ENCODE peak calls at places on chromosomes 4 and X, in four cellular contexts. One of them, this sample, is unnamed.

GRCh38 chrX:50081282-50081955 is 119.4 kb downstream of the AKAP4 start:
- DNase-seq in NCI-H1092: peak
- DNase-seq in AG10803: peak
- DNase-seq in sciatic nerve: no peak
- DNase-seq in this sample: no peak

GRCh38 chr4:25290490-25291067 is 22.0 kb upstream of the ZCCHC4 start:
- DNase-seq in NCI-H1092: no peak
- DNase-seq in AG10803: no peak
- DNase-seq in sciatic nerve: no peak
- DNase-seq in this sample: no peak

GRCh38 chr4:37666625-37667071 is 19.5 kb downstream of the RELL1 start:
- DNase-seq in NCI-H1092: no peak
- DNase-seq in AG10803: peak
- DNase-seq in sciatic nerve: no peak
- DNase-seq in this sample: no peak

GRCh38 chr4:53476232-53477037 is 99.0 kb downstream of the FIP1L1 start:
- DNase-seq in NCI-H1092: no peak
- DNase-seq in AG10803: peak
- DNase-seq in sciatic nerve: no peak
- DNase-seq in this sample: no peak

GRCh38 chrX:71636438-71637252 is 18.3 kb upstream of the CXCR3 start:
- DNase-seq in NCI-H1092: no peak
- DNase-seq in AG10803: no peak
- DNase-seq in sciatic nerve: peak
- DNase-seq in this sample: peak

GRCh38 chr4:137685357-137685756 is 153.1 kb upstream of the PCDH18 start:
- DNase-seq in NCI-H1092: no peak
- DNase-seq in AG10803: peak
- DNase-seq in sciatic nerve: no peak
- DNase-seq in this sample: no peak

GRCh38 chr4:17236686-17237085 is 275.2 kb downstream of the QDPR start:
- DNase-seq in NCI-H1092: no peak
- DNase-seq in AG10803: peak
- DNase-seq in sciatic nerve: no peak
- DNase-seq in this sample: no peak

GRCh38 chr4:188839704-188840103 is 700.5 kb downstream of the TRIML1 start:
- DNase-seq in NCI-H1092: no peak
- DNase-seq in AG10803: peak
- DNase-seq in sciatic nerve: no peak
- DNase-seq in this sample: no peak

GRCh38 chr4:119211856-119212250 is 660 bp upstream of the USP53 start:
- DNase-seq in NCI-H1092: peak
- DNase-seq in AG10803: no peak
- DNase-seq in sciatic nerve: no peak
- DNase-seq in this sample: no peak

GRCh38 chrX:68048774-68049173 is 384.5 kb downstream of the OPHN1 start:
- DNase-seq in NCI-H1092: no peak
- DNase-seq in AG10803: no peak
- DNase-seq in sciatic nerve: no peak
- DNase-seq in this sample: no peak

GRCh38 chr4:99436976-99437655 is 2.0 kb upstream of the ADH7 start:
- DNase-seq in NCI-H1092: no peak
- DNase-seq in AG10803: peak
- DNase-seq in sciatic nerve: no peak
- DNase-seq in this sample: no peak

GRCh38 chr4:33566649-33567048 is 2677.7 kb downstream of the ARAP2 start:
- DNase-seq in NCI-H1092: no peak
- DNase-seq in AG10803: no peak
- DNase-seq in sciatic nerve: no peak
- DNase-seq in this sample: no peak

GRCh38 chr4:128579454-128579853 is 230.0 kb upstream of the JADE1 start:
- DNase-seq in NCI-H1092: no peak
- DNase-seq in AG10803: no peak
- DNase-seq in sciatic nerve: no peak
- DNase-seq in this sample: no peak

GRCh38 chr4:70838400-70838971 is 1.2 kb downstream of the GRSF1 start:
- DNase-seq in NCI-H1092: no peak
- DNase-seq in AG10803: peak
- DNase-seq in sciatic nerve: no peak
- DNase-seq in this sample: no peak

GRCh38 chrX:129781134-129782014 is 1.6 kb downstream of the SASH3 start:
- DNase-seq in NCI-H1092: no peak
- DNase-seq in AG10803: no peak
- DNase-seq in sciatic nerve: no peak
- DNase-seq in this sample: no peak

GRCh38 chrX:39516399-39516798 is 581.4 kb downstream of the BCOR start:
- DNase-seq in NCI-H1092: no peak
- DNase-seq in AG10803: no peak
- DNase-seq in sciatic nerve: no peak
- DNase-seq in this sample: no peak

GRCh38 chr4:76238236-76238635 is 13.3 kb upstream of the FAM47E start:
- DNase-seq in NCI-H1092: no peak
- DNase-seq in AG10803: no peak
- DNase-seq in sciatic nerve: no peak
- DNase-seq in this sample: no peak

GRCh38 chr4:181418491-181418890 is 824.7 kb upstream of the TENM3 start:
- DNase-seq in NCI-H1092: peak
- DNase-seq in AG10803: no peak
- DNase-seq in sciatic nerve: no peak
- DNase-seq in this sample: peak

GRCh38 chrX:101550362-101550761 is at the start of gene ARMCX1:
- DNase-seq in NCI-H1092: peak
- DNase-seq in AG10803: peak
- DNase-seq in sciatic nerve: peak
- DNase-seq in this sample: peak

GRCh38 chrX:53438174-53438831 is 4.1 kb upstream of the HSD17B10 start:
- DNase-seq in NCI-H1092: peak
- DNase-seq in AG10803: no peak
- DNase-seq in sciatic nerve: no peak
- DNase-seq in this sample: peak

GRCh38 chr4:30837131-30837539 is 117.0 kb downstream of the PCDH7 start:
- DNase-seq in NCI-H1092: no peak
- DNase-seq in AG10803: no peak
- DNase-seq in sciatic nerve: no peak
- DNase-seq in this sample: no peak

GRCh38 chrX:80412042-80412441 is 8.2 kb upstream of the TENT5D start:
- DNase-seq in NCI-H1092: no peak
- DNase-seq in AG10803: no peak
- DNase-seq in sciatic nerve: no peak
- DNase-seq in this sample: no peak

GRCh38 chr4:126807132-126807531 is 825.6 kb upstream of the INTU start:
- DNase-seq in NCI-H1092: no peak
- DNase-seq in AG10803: peak
- DNase-seq in sciatic nerve: no peak
- DNase-seq in this sample: no peak

GRCh38 chrX:137431693-137432488 is 134.0 kb upstream of the ZIC3 start:
- DNase-seq in NCI-H1092: no peak
- DNase-seq in AG10803: no peak
- DNase-seq in sciatic nerve: no peak
- DNase-seq in this sample: no peak

GRCh38 chrX:66677430-66677829 is 38.6 kb upstream of the EDA2R start:
- DNase-seq in NCI-H1092: no peak
- DNase-seq in AG10803: no peak
- DNase-seq in sciatic nerve: no peak
- DNase-seq in this sample: no peak

GRCh38 chrX:18461431-18461830 is 36.0 kb downstream of the CDKL5 start:
- DNase-seq in NCI-H1092: no peak
- DNase-seq in AG10803: no peak
- DNase-seq in sciatic nerve: no peak
- DNase-seq in this sample: no peak

GRCh38 chr4:1797861-1798529 is 4.9 kb downstream of the FGFR3 start:
- DNase-seq in NCI-H1092: no peak
- DNase-seq in AG10803: no peak
- DNase-seq in sciatic nerve: no peak
- DNase-seq in this sample: no peak

GRCh38 chrX:87755493-87755892 is 237.9 kb downstream of the KLHL4 start:
- DNase-seq in NCI-H1092: no peak
- DNase-seq in AG10803: no peak
- DNase-seq in sciatic nerve: no peak
- DNase-seq in this sample: no peak

GRCh38 chrX:108246304-108246954 is 154.9 kb downstream of the ATG4A start:
- DNase-seq in NCI-H1092: no peak
- DNase-seq in AG10803: no peak
- DNase-seq in sciatic nerve: no peak
- DNase-seq in this sample: no peak

GRCh38 chr4:90745176-90745575 is 618.0 kb downstream of the CCSER1 start:
- DNase-seq in NCI-H1092: no peak
- DNase-seq in AG10803: no peak
- DNase-seq in sciatic nerve: no peak
- DNase-seq in this sample: no peak

GRCh38 chr4:136742330-136742729 is 790.0 kb downstream of the PCDH18 start:
- DNase-seq in NCI-H1092: no peak
- DNase-seq in AG10803: no peak
- DNase-seq in sciatic nerve: no peak
- DNase-seq in this sample: no peak

This sample was measured in NCI-H1436.